ENCODE peak calls at places on chromosomes 11 and 22, in ten cellular contexts. I is aorta, E is myocyte, Z is iPS DF 6.9, P is GM04503, T is sigmoid colon, J is GM20000, M is amygdala, F is NCI-H2029, L is nephron progenitor cell. Y is an unnamed sample.

GRCh38 chr11:65375012-65375411 is 7.4 kb downstream of the SLC25A45 start:
- DNase-seq in E (no peak), L (no peak), I (no peak), M (no peak), P (no peak), T (no peak), F (no peak), J (no peak), Z (no peak), Y (no peak)

GRCh38 chr22:31496735-31497146 is 405 bp downstream of the SFI1 start:
- DNase-seq in E (peak; percentile 11), F (no peak), T (peak; percentile 76), P (no peak), L (peak; percentile 35), J (no peak), M (no peak), Z (no peak), I (peak; percentile 81), Y (no peak)

GRCh38 chr22:25709758-25710157 is 32.2 kb upstream of the MYO18B start:
- DNase-seq in J (peak; percentile 26), E (no peak), F (no peak), T (no peak), P (no peak), I (no peak), L (no peak), Z (no peak), M (no peak), Y (no peak)

GRCh38 chr11:134036484-134037092 is 32.3 kb upstream of the JAM3 start:
- DNase-seq in J (no peak), I (no peak), M (no peak), F (no peak), E (no peak), T (no peak), L (peak; percentile 40), Z (no peak), P (no peak), Y (no peak)

GRCh38 chr11:112734207-112734606 is 227.0 kb upstream of the NCAM1 start:
- DNase-seq in I (no peak), J (peak; percentile 17), Z (peak; percentile 9), E (peak; percentile 84), L (peak; percentile 80), P (no peak), F (no peak), T (no peak), M (no peak), Y (no peak)

GRCh38 chr22:25008666-25009065 is 56.1 kb downstream of the KIAA1671 start:
- DNase-seq in J (no peak), F (peak; percentile 68), I (peak; percentile 35), P (no peak), L (no peak), Z (no peak), E (peak; percentile 94), T (no peak), M (no peak), Y (no peak)

GRCh38 chr11:82901165-82901938 is at the start of gene DDIAS:
- DNase-seq in E (peak; percentile 99), T (peak; percentile 98), M (peak; percentile 85), L (peak; percentile 92), I (peak; percentile 98), F (peak; percentile 99), Z (peak; percentile 98), J (peak; percentile 89), P (peak; percentile 86), Y (peak; percentile 89)

GRCh38 chr22:17477401-17477833 is 85.9 kb upstream of the SLC25A18 start:
- DNase-seq in Z (no peak), M (no peak), T (peak; percentile 82), I (no peak), L (no peak), J (no peak), F (no peak), E (no peak), P (no peak), Y (no peak)

Y was measured in GM06990.